ENCODE peak calls at places on chromosomes 11 and 22, in nine cellular contexts. V, Z, C, E, T, B, M, Q and O are unnamed samples.

GRCh38 chr11:58968251-58968711 is 29.0 kb downstream of the GLYATL1 start:
- DNase-seq in V (no peak), Z (no peak), C (no peak), E (no peak), T (no peak), B (no peak), M (no peak), Q (no peak), O (no peak)

GRCh38 chr11:3807856-3808845 is at the start of gene PGAP2:
- DNase-seq in V (peak; percentile 38), Z (peak; percentile 57), C (no peak), E (peak; percentile 37), T (peak; percentile 73), B (peak; percentile 34), M (peak; percentile 80), Q (peak; percentile 79), O (peak; percentile 35)

GRCh38 chr11:396948-397548 is 3.0 kb downstream of the PKP3 start:
- DNase-seq in V (peak; percentile 29), Z (no peak), C (no peak), E (peak; percentile 41), T (no peak), B (no peak), M (peak; percentile 79), Q (peak; percentile 68), O (peak; percentile 41)

GRCh38 chr11:10623797-10624761 is 55.6 kb upstream of the LYVE1 start:
- DNase-seq in V (no peak), Z (no peak), C (no peak), E (no peak), T (peak; percentile 47), B (no peak), M (peak; percentile 22), Q (no peak), O (no peak)

GRCh38 chr11:85961930-85962363 is 106.8 kb downstream of the CCDC83 start:
- DNase-seq in V (no peak), Z (no peak), C (no peak), E (no peak), T (no peak), B (no peak), M (no peak), Q (no peak), O (no peak)

GRCh38 chr22:27628341-27628740 is 173.2 kb downstream of the MN1 start:
- DNase-seq in V (no peak), Z (no peak), C (no peak), E (no peak), T (no peak), B (no peak), M (no peak), Q (no peak), O (no peak)

GRCh38 chr11:73978576-73979086 is 4.0 kb downstream of the UCP2 start:
- DNase-seq in V (no peak), Z (no peak), C (no peak), E (no peak), T (no peak), B (no peak), M (peak; percentile 64), Q (no peak), O (no peak)

GRCh38 chr11:86818466-86819282 is 18.3 kb downstream of the PRSS23 start:
- DNase-seq in V (no peak), Z (no peak), C (no peak), E (no peak), T (peak; percentile 78), B (no peak), M (peak; percentile 90), Q (no peak), O (no peak)

GRCh38 chr11:70505331-70505731 is 107.0 kb downstream of the CTTN start:
- DNase-seq in V (no peak), Z (no peak), C (no peak), E (no peak), T (no peak), B (no peak), M (no peak), Q (no peak), O (no peak)

GRCh38 chr11:12544986-12545775 is 129.0 kb upstream of the TEAD1 start:
- DNase-seq in V (no peak), Z (no peak), C (no peak), E (no peak), T (no peak), B (no peak), M (peak; percentile 50), Q (no peak), O (no peak)

GRCh38 chr11:100823360-100823759 is 136.3 kb downstream of the ARHGAP42 start:
- DNase-seq in V (no peak), Z (no peak), C (no peak), E (no peak), T (no peak), B (no peak), M (peak; percentile 29), Q (no peak), O (no peak)

GRCh38 chr11:102368472-102368871 is 21.5 kb downstream of the BIRC2 start:
- DNase-seq in V (no peak), Z (no peak), C (no peak), E (no peak), T (no peak), B (no peak), M (no peak), Q (no peak), O (no peak)

GRCh38 chr22:26673485-26673884 is 16.1 kb downstream of the MIAT start:
- DNase-seq in V (no peak), Z (no peak), C (no peak), E (no peak), T (peak; percentile 32), B (no peak), M (peak; percentile 81), Q (no peak), O (no peak)

GRCh38 chr11:6402561-6402981 is 12.3 kb downstream of the SMPD1 start:
- DNase-seq in V (no peak), Z (no peak), C (no peak), E (peak; percentile 69), T (no peak), B (peak; percentile 43), M (no peak), Q (peak; percentile 70), O (peak; percentile 71)

GRCh38 chr11:67083786-67084366 is 27.2 kb downstream of the RHOD start:
- DNase-seq in V (no peak), Z (no peak), C (no peak), E (no peak), T (peak; percentile 29), B (no peak), M (no peak), Q (no peak), O (no peak)

GRCh38 chr11:19347911-19348310 is 107.2 kb upstream of the E2F8 start:
- DNase-seq in V (no peak), Z (no peak), C (no peak), E (no peak), T (no peak), B (no peak), M (no peak), Q (no peak), O (no peak)

GRCh38 chr11:118401151-118401879 is at the start of gene ATP5MG:
- DNase-seq in V (peak; percentile 55), Z (peak; percentile 70), C (peak; percentile 74), E (peak; percentile 88), T (peak; percentile 95), B (peak; percentile 88), M (peak; percentile 98), Q (peak; percentile 89), O (peak; percentile 91)

GRCh38 chr11:32065865-32066264 is 25.0 kb upstream of the RCN1 start:
- DNase-seq in V (no peak), Z (no peak), C (no peak), E (no peak), T (no peak), B (no peak), M (no peak), Q (no peak), O (no peak)

GRCh38 chr11:45079075-45079444 is 67.4 kb upstream of the PRDM11 start:
- DNase-seq in V (no peak), Z (no peak), C (no peak), E (no peak), T (no peak), B (no peak), M (no peak), Q (no peak), O (no peak)

GRCh38 chr11:2699185-2699530 is 636 bp downstream of the KCNQ1OT1 start:
- DNase-seq in V (no peak), Z (no peak), C (no peak), E (no peak), T (peak; percentile 11), B (no peak), M (peak; percentile 61), Q (peak; percentile 43), O (no peak)

GRCh38 chr22:43385770-43386641 is 25.8 kb upstream of the MPPED1 start:
- DNase-seq in V (peak; percentile 50), Z (peak; percentile 68), C (peak; percentile 33), E (peak; percentile 37), T (peak; percentile 64), B (peak; percentile 59), M (peak; percentile 85), Q (peak; percentile 85), O (peak; percentile 62)

GRCh38 chr11:74971424-74971823 is 17.3 kb upstream of the NEU3 start:
- DNase-seq in V (no peak), Z (no peak), C (no peak), E (no peak), T (no peak), B (no peak), M (no peak), Q (no peak), O (no peak)

GRCh38 chr11:74966651-74967050 is 17.6 kb downstream of the SPCS2 start:
- DNase-seq in V (no peak), Z (no peak), C (no peak), E (no peak), T (peak; percentile 29), B (no peak), M (peak; percentile 7), Q (no peak), O (no peak)

GRCh38 chr11:123111465-123111864 is 49.5 kb upstream of the HSPA8 start:
- DNase-seq in V (no peak), Z (no peak), C (no peak), E (no peak), T (peak; percentile 86), B (no peak), M (peak; percentile 73), Q (no peak), O (no peak)

GRCh38 chr11:72483412-72484186 is 49.3 kb upstream of the CLPB start:
- DNase-seq in V (no peak), Z (no peak), C (no peak), E (no peak), T (peak; percentile 55), B (no peak), M (peak; percentile 9), Q (no peak), O (no peak)

GRCh38 chr11:120057028-120057330 is 80.9 kb downstream of the TRIM29 start:
- DNase-seq in V (no peak), Z (no peak), C (no peak), E (no peak), T (no peak), B (no peak), M (no peak), Q (no peak), O (no peak)

GRCh38 chr22:49925525-49926128 is 7.2 kb downstream of the CRELD2 start:
- DNase-seq in V (peak; percentile 39), Z (no peak), C (no peak), E (peak; percentile 56), T (no peak), B (peak; percentile 62), M (no peak), Q (peak; percentile 74), O (peak; percentile 68)

GRCh38 chr11:81963018-81963417 is 770.6 kb downstream of the FAM181B start:
- DNase-seq in V (no peak), Z (no peak), C (no peak), E (no peak), T (peak; percentile 1), B (no peak), M (peak; percentile 13), Q (no peak), O (no peak)

GRCh38 chr22:49667236-49667635 is 160.4 kb downstream of the BRD1 start:
- DNase-seq in V (no peak), Z (no peak), C (no peak), E (no peak), T (no peak), B (no peak), M (no peak), Q (no peak), O (no peak)

GRCh38 chr11:94193288-94193687 is 64.6 kb downstream of the PANX1 start:
- DNase-seq in V (no peak), Z (no peak), C (no peak), E (no peak), T (peak; percentile 97), B (no peak), M (peak; percentile 81), Q (no peak), O (no peak)

GRCh38 chr22:37178350-37179125 is 9.5 kb downstream of the C1QTNF6 start:
- DNase-seq in V (no peak), Z (no peak), C (no peak), E (no peak), T (no peak), B (no peak), M (peak; percentile 11), Q (peak; percentile 8), O (no peak)